ENCODE peak calls at places on chromosomes 11 and 22, in six cellular contexts. K is mammary epithelial cell; O is CD8-positive, alpha-beta T cell; B is GM20000; L is breast epithelium; J is cardiac fibroblast. M is an unnamed sample.

GRCh38 chr11:49208006-49208721 is at the start of gene FOLH1:
- DNase-seq in O (no peak), B (peak; percentile 13), J (peak; percentile 7), K (no peak), L (no peak), M (peak; percentile 54)

GRCh38 chr11:64241430-64242153 is 697 bp downstream of the FKBP2 start:
- DNase-seq in L (peak; percentile 100), J (peak; percentile 39), O (peak; percentile 100), B (peak; percentile 98), K (peak; percentile 46), M (peak; percentile 100)

GRCh38 chr11:121091492-121092179 is 9.4 kb upstream of the TECTA start:
- DNase-seq in O (no peak), L (no peak), J (no peak), K (peak; percentile 25), B (no peak), M (no peak)

GRCh38 chr11:65911682-65912568 is 6.9 kb downstream of the C11orf68 start:
- DNase-seq in J (peak; percentile 88), B (no peak), L (no peak), K (peak; percentile 89), O (no peak), M (no peak)

GRCh38 chr11:43992834-43993637 is 50.6 kb downstream of the C11orf96 start:
- DNase-seq in J (peak; percentile 25), B (no peak), K (no peak), O (no peak), L (no peak), M (no peak)

GRCh38 chr11:121889931-121890330 is 226.1 kb downstream of the BLID start:
- DNase-seq in L (no peak), O (no peak), K (peak; percentile 74), J (peak; percentile 67), B (no peak), M (no peak)

GRCh38 chr11:82004537-82005213 is 729.0 kb downstream of the FAM181B start:
- DNase-seq in K (peak; percentile 19), O (no peak), J (no peak), L (no peak), B (no peak), M (no peak)

GRCh38 chr11:68116126-68116525 is 5.1 kb downstream of the CHKA start:
- DNase-seq in L (peak; percentile 9), K (no peak), J (no peak), O (no peak), B (no peak), M (no peak)

GRCh38 chr22:28021998-28022660 is 103.1 kb upstream of the PITPNB start:
- DNase-seq in K (no peak), O (no peak), B (no peak), L (peak; percentile 7), J (no peak), M (peak; percentile 4)

GRCh38 chr11:19561011-19561410 is 151.6 kb upstream of the NAV2 start:
- DNase-seq in K (no peak), O (no peak), B (no peak), L (no peak), J (peak; percentile 60), M (no peak)

GRCh38 chr11:124277809-124278208 is 21.6 kb downstream of the OR8G5 start:
- DNase-seq in K (no peak), B (no peak), J (no peak), O (no peak), L (no peak), M (no peak)

GRCh38 chr11:67644042-67644441 is 4.5 kb upstream of the TBX10 start:
- DNase-seq in B (peak; percentile 34), O (no peak), L (no peak), J (no peak), K (peak; percentile 30), M (no peak)

GRCh38 chr22:20027966-20028854 is 7.3 kb downstream of the TANGO2 start:
- DNase-seq in L (no peak), K (no peak), O (no peak), B (no peak), J (peak; percentile 41), M (peak; percentile 25)

GRCh38 chr11:120216426-120217102 is 5.7 kb downstream of the OAF start:
- DNase-seq in O (no peak), K (no peak), J (no peak), B (no peak), L (no peak), M (no peak)

GRCh38 chr11:1939006-1939626 is 8.0 kb upstream of the MRPL23 start:
- DNase-seq in B (peak; percentile 51), L (no peak), J (peak; percentile 11), K (no peak), O (no peak), M (peak; percentile 22)

GRCh38 chr11:57219021-57219627 is 17.9 kb downstream of the APLNR start:
- DNase-seq in J (no peak), B (no peak), L (no peak), K (no peak), O (no peak), M (no peak)

GRCh38 chr22:39308614-39309363 is 10.6 kb downstream of the RPL3 start:
- DNase-seq in O (no peak), J (peak; percentile 96), L (no peak), K (peak; percentile 89), B (no peak), M (no peak)

GRCh38 chr22:40547729-40548143 is 88.8 kb downstream of the MRTFA start:
- DNase-seq in K (no peak), J (peak; percentile 55), O (no peak), L (no peak), B (no peak), M (no peak)

GRCh38 chr11:119195680-119196079 is 10.4 kb downstream of the NHERF4 start:
- DNase-seq in J (peak; percentile 62), K (peak; percentile 48), L (no peak), B (no peak), O (no peak), M (no peak)

GRCh38 chr11:108871867-108872266 is 207.0 kb downstream of the DDX10 start:
- DNase-seq in B (no peak), K (no peak), O (no peak), L (no peak), J (peak; percentile 26), M (no peak)

GRCh38 chr22:35353318-35353717 is 27.6 kb upstream of the HMOX1 start:
- DNase-seq in L (no peak), J (no peak), B (no peak), K (no peak), O (no peak), M (no peak)

GRCh38 chr22:35350539-35351503 is 30.1 kb upstream of the HMOX1 start:
- DNase-seq in K (peak; percentile 84), J (peak; percentile 94), B (peak; percentile 93), O (peak; percentile 89), L (peak; percentile 91), M (peak; percentile 92)

GRCh38 chr22:35349704-35350538 is 31.0 kb upstream of the HMOX1 start:
- DNase-seq in B (no peak), K (no peak), O (no peak), L (no peak), J (no peak), M (no peak)

GRCh38 chr22:35354068-35354467 is 26.8 kb upstream of the HMOX1 start:
- DNase-seq in L (no peak), J (no peak), K (no peak), B (no peak), O (no peak), M (peak; percentile 50)

DNA sequence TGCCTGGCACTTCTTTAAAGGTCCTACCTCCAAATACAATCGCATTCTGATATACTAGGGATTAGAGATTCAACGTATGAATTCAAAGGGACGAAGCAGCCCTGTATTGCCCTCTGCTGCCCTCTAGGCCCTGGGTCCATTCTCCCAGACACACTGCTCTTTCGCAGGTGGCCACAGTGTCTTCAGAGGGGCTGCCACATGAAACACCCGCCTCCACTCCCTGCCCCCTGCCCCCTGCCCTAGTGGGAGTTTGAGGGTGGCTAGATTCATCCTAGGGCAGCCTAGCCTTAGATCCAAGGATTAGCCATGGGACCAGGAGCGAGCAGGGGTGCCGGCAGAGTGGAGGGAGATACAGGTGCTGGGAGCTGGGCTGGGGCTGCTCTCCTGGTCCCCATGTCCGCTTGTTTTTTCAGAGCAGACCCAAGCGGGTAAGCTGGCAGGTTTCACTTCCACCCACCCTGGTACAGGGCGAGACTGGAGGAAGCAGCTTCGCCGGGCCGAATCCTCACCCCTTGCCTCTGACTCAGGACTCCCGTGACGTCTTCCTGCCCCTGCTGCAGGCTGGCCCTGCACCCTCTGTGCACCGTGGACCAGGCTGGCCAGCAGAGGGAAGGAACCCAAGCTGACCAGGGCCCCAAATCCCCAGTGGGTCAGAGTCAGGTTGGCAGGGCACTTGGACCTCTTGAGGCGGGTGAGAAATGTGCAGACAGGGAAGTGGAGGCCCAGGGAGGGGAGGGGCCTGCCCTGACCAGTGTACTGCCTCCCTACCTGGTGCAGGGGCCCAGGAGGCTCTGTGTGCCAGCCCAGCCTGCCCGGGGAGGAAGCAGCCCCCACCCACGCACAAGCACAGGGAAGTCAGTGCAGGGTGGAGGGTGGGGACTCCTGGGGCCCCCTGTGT is 28.4 kb upstream of the HMOX1 start:
- DNase-seq in K (no peak), J (peak; percentile 35), B (no peak), L (no peak), O (no peak), M (peak; percentile 70)
- TF ChIP-seq CTCF in K (peak; percentile 18), J (peak; percentile 16), B (peak; percentile 36), L (no peak), O (peak; percentile 16), M (no peak)

DNA sequence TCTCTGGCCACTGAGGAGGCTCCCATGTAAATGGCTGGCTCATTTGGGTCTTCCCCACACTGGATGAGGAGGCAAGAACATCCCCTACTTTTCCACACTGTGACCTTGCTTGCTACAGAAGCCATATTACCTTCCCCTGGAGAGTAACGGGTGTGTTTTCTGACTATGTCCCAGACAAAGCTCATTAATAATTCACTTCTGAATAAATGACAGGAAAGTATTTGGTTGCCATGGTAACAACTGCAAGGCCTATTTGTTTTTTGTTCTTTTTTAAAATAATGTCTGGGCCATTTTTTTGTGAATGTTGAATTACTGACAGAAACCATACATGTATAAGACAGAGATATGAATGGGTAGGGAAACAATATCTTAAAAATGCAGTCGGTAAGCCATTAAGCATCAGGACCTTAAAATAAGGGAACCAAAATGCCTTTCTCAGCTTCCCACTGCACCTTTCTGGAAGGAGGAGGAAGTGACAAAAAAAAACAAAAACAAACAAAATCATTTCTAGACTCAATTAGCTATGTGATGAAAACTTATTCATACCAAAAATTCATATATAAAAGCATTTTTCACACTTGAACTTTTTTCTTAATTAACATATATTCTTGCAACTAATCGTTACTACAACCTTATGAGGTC is 31.9 kb downstream of the SLC1A2 start:
- DNase-seq in L (no peak), O (no peak), J (peak; percentile 22), K (no peak), B (no peak), M (no peak)
- TF ChIP-seq CTCF in L (no peak), O (no peak), J (no peak), K (peak; percentile 50), B (no peak), M (no peak)

GRCh38 chr22:50141891-50142363 is 28.6 kb upstream of the PANX2 start:
- DNase-seq in K (no peak), O (no peak), B (no peak), J (no peak), L (no peak), M (peak; percentile 49)
- TF ChIP-seq CTCF in K (no peak), O (no peak), B (no peak), J (no peak), L (no peak), M (peak; percentile 28)

DNA sequence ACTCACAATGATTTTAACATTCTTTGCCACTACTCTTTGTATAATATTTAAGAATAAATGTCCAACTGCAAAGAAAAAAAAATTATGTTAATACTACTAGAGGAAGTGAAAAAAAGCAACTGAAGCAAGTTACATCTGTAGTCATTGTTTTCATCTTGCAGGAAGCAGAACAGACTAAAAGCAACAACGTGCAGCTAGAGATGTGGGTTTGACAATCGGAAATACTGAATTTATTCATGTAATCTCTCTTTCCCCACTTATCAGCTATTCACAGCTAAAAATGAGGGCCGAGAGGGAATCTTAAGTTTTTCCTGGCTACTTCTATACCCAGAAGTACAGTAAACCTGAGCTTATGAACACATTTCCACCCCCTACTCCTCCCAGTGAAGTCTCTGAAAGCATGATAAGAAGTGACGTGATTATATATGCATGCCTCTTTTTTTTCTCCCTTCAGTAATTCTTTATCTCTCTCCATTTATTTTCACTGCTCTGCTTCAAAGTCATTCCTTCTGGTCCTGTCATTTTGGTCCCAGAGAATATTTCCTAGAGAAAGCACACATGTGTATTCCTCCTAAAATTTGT is 116.5 kb downstream of the SPON1 start:
- DNase-seq in J (no peak), B (no peak), O (no peak), K (no peak), L (no peak), M (no peak)
- TF ChIP-seq CTCF in J (no peak), B (no peak), O (no peak), K (no peak), L (no peak), M (no peak)